ENCODE peak calls at places on chromosome 5, in nine cellular contexts. X is activated CD4-positive, alpha-beta T cell treated with anti-CD3 and anti-CD28 coated beads, Interleukin-2, amount 10 ng/mL, durations not matched to agents 7 days and 5 days; F is HL-60; D is astrocyte; A is iPS DF 19.7; T is activated T-helper 1 cell treated with Interleukin-2 at 50 U/mL for 16 hours; B is lower lobe of right lung; R is CD8-positive, alpha-beta memory T cell; K is hypothalamus. I is an unnamed sample.

GRCh38 chr5:52947208-52947607 is 41.9 kb upstream of the ITGA2 start:
- DNase-seq in F (no peak), B (no peak), K (no peak), R (no peak), T (no peak), X (no peak), D (no peak), A (no peak), I (no peak)

GRCh38 chr5:139379626-139380449 is 3.3 kb downstream of the SLC23A1 start:
- DNase-seq in D (no peak), F (no peak), A (no peak), X (no peak), B (no peak), R (no peak), K (no peak), T (no peak), I (no peak)

GRCh38 chr5:74497706-74498105 is 142.8 kb downstream of the ENC1 start:
- DNase-seq in R (no peak), D (no peak), X (no peak), B (no peak), A (no peak), F (no peak), T (no peak), K (no peak), I (no peak)

GRCh38 chr5:93257616-93258015 is 323.4 kb downstream of the NR2F1-AS1 start:
- DNase-seq in X (no peak), R (no peak), A (no peak), D (peak), T (no peak), K (no peak), F (no peak), B (no peak), I (no peak)

GRCh38 chr5:123699571-123699970 is 187.6 kb downstream of the CSNK1G3 start:
- DNase-seq in R (no peak), X (no peak), K (no peak), F (no peak), T (no peak), D (no peak), B (no peak), A (no peak), I (no peak)

GRCh38 chr5:116032094-116032517 is at the start of gene ARL14EPL:
- DNase-seq in B (peak), K (no peak), D (peak), F (peak), T (no peak), R (peak), A (peak), X (no peak), I (no peak)

GRCh38 chr5:170745481-170746061 is 38.0 kb upstream of the GABRP start:
- DNase-seq in X (no peak), K (no peak), D (no peak), F (no peak), A (no peak), B (peak), T (no peak), R (no peak), I (peak)

GRCh38 chr5:159937580-159937979 is 21.3 kb downstream of the ADRA1B start:
- DNase-seq in R (no peak), B (no peak), T (no peak), X (no peak), D (no peak), K (no peak), F (no peak), A (no peak), I (no peak)

GRCh38 chr5:172561151-172561550 is 79.9 kb upstream of the NEURL1B start:
- DNase-seq in T (no peak), X (no peak), A (no peak), K (no peak), B (no peak), D (peak), F (no peak), R (no peak), I (no peak)

GRCh38 chr5:171306785-171307591 is 2.1 kb upstream of the TLX3 start:
- DNase-seq in T (no peak), D (no peak), K (no peak), A (no peak), R (no peak), B (no peak), X (no peak), F (no peak), I (no peak)

GRCh38 chr5:157267766-157268480 is 2.0 kb downstream of the CYFIP2 start:
- DNase-seq in X (no peak), F (no peak), B (no peak), D (no peak), R (no peak), A (no peak), T (no peak), K (no peak), I (no peak)

GRCh38 chr5:134451618-134452505 is 40.2 kb upstream of the CDKN2AIPNL start:
- DNase-seq in T (no peak), R (no peak), F (no peak), X (no peak), D (peak), A (no peak), K (no peak), B (no peak), I (no peak)

GRCh38 chr5:151470440-151470839 is 23.0 kb downstream of the SLC36A1 start:
- DNase-seq in A (no peak), X (no peak), B (no peak), R (no peak), F (no peak), K (no peak), D (no peak), T (no peak), I (no peak)

GRCh38 chr5:50406874-50407273 is 34.2 kb downstream of the EMB start:
- DNase-seq in A (no peak), B (no peak), T (no peak), X (no peak), K (no peak), R (no peak), F (no peak), D (no peak), I (no peak)

I was measured in NCI-H524.